ENCODE peak calls at places on chromosomes 7 and 10, in ten cellular contexts. H is stimulated activated naive CD8-positive, alpha-beta T cell treated with anti-CD3 and anti-CD28 coated beads, Interleukin-15, Interleukin-2, amounts not matched to agents 100 U/mL and 50 U/mL, for 24 hours; U is stimulated activated CD4-positive, alpha-beta T cell treated with anti-CD3 and anti-CD28 coated beads, TNF-alpha, amount 100 ng/mL, for 48 hours; I is left ventricle myocardium superior; V is NCI-H1092; Z is mesenchymal stem cell; F is AG10803; M is T-helper 2 cell; T is left lung; R is A549. L is an unnamed sample.

GRCh38 chr7:42238709-42239395 is 1.8 kb upstream of the GLI3 start:
- DNase-seq in U (no peak), V (no peak), F (peak), M (no peak), T (no peak), Z (peak), H (no peak), R (no peak), I (no peak), L (no peak)

GRCh38 chr7:24722386-24723177 is 34.7 kb downstream of the GSDME start:
- DNase-seq in M (no peak), I (no peak), U (no peak), V (no peak), H (no peak), F (peak), T (peak), R (peak), Z (peak), L (no peak)

GRCh38 chr10:44153901-44154670 is 230.8 kb downstream of the CXCL12 start:
- DNase-seq in M (no peak), I (no peak), T (no peak), H (no peak), Z (no peak), R (no peak), F (peak), V (no peak), U (no peak), L (no peak)

GRCh38 chr10:633279-634245 is 55.9 kb downstream of the DIP2C start:
- DNase-seq in U (no peak), V (peak), M (no peak), T (no peak), R (no peak), I (peak), H (no peak), Z (no peak), F (no peak), L (no peak)

GRCh38 chr7:30923774-30924413 is 12.2 kb downstream of the AQP1 start:
- DNase-seq in F (no peak), V (no peak), I (no peak), H (peak), Z (no peak), T (peak), U (no peak), R (no peak), M (no peak), L (no peak)

GRCh38 chr7:131238260-131238940 is 89.3 kb upstream of the MKLN1 start:
- DNase-seq in I (no peak), M (peak), R (peak), Z (peak), V (no peak), T (no peak), U (no peak), H (no peak), F (peak), L (peak)

GRCh38 chr10:45809829-45810228 is 37.5 kb downstream of the AGAP4 start:
- DNase-seq in R (peak), U (no peak), Z (no peak), V (no peak), I (no peak), T (no peak), M (no peak), F (peak), H (no peak), L (no peak)

GRCh38 chr7:98054585-98054984 is 52.1 kb upstream of the LMTK2 start:
- DNase-seq in Z (no peak), I (no peak), F (no peak), T (no peak), V (no peak), H (no peak), M (no peak), R (no peak), U (no peak), L (no peak)

GRCh38 chr7:137879357-137880158 is 32.8 kb upstream of the DGKI start:
- DNase-seq in F (peak), T (no peak), R (no peak), I (no peak), H (no peak), Z (no peak), V (no peak), M (no peak), U (no peak), L (no peak)

L was measured in effector memory CD8-positive, alpha-beta T cell.